ENCODE peak calls at places on chromosomes 3 and 15, in four cellular contexts. R, E, I and O are unnamed samples.

GRCh38 chr15:49040151-49040550 is 6.1 kb downstream of the SECISBP2L start:
- DNase-seq in R (no peak), E (no peak), I (no peak), O (no peak)

GRCh38 chr15:30953731-30954378 is 37.6 kb downstream of the MTMR10 start:
- DNase-seq in R (peak), E (no peak), I (no peak), O (peak)

GRCh38 chr3:197355713-197356112 is 57.3 kb upstream of the DLG1 start:
- DNase-seq in R (no peak), E (no peak), I (no peak), O (no peak)

GRCh38 chr15:89352476-89352875 is 17.9 kb upstream of the POLG start:
- DNase-seq in R (no peak), E (no peak), I (no peak), O (no peak)

GRCh38 chr3:67241084-67241483 is 243.0 kb downstream of the KBTBD8 start:
- DNase-seq in R (no peak), E (no peak), I (no peak), O (no peak)

GRCh38 chr15:61518191-61518950 is 289.3 kb upstream of the RORA start:
- DNase-seq in R (no peak), E (no peak), I (no peak), O (peak)

GRCh38 chr15:101250931-101251829 is 668 bp downstream of the CHSY1 start:
- DNase-seq in R (no peak), E (no peak), I (no peak), O (peak)

GRCh38 chr15:71780349-71780976 is 29.9 kb upstream of the NR2E3 start:
- DNase-seq in R (peak), E (no peak), I (no peak), O (peak)

GRCh38 chr15:81792646-81793045 is 253.2 kb downstream of the MEX3B start:
- DNase-seq in R (no peak), E (no peak), I (no peak), O (no peak)

GRCh38 chr3:55873523-55874254 is 386.6 kb upstream of the WNT5A start:
- DNase-seq in R (no peak), E (no peak), I (no peak), O (peak)

GRCh38 chr3:102722317-102722716 is 287.5 kb downstream of the ZPLD1 start:
- DNase-seq in R (no peak), E (no peak), I (no peak), O (no peak)

GRCh38 chr3:71984843-71985594 is 200.1 kb upstream of the PROK2 start:
- DNase-seq in R (no peak), E (no peak), I (no peak), O (no peak)

GRCh38 chr15:60511351-60512157 is 32.6 kb upstream of the ICE2 start:
- DNase-seq in R (no peak), E (no peak), I (no peak), O (no peak)

GRCh38 chr3:45125550-45126026 is 20.6 kb downstream of the CDCP1 start:
- DNase-seq in R (no peak), E (no peak), I (peak), O (no peak)

GRCh38 chr3:168417016-168417415 is 321.3 kb upstream of the GOLIM4 start:
- DNase-seq in R (no peak), E (no peak), I (no peak), O (no peak)

GRCh38 chr3:187762792-187763191 is 17.5 kb upstream of the BCL6 start:
- DNase-seq in R (no peak), E (no peak), I (no peak), O (no peak)

GRCh38 chr3:129521702-129522101 is 6.7 kb upstream of the RHO start:
- DNase-seq in R (no peak), E (no peak), I (no peak), O (no peak)

GRCh38 chr3:79040701-79041100 is 727.1 kb downstream of the ROBO1 start:
- DNase-seq in R (peak), E (no peak), I (no peak), O (peak)

GRCh38 chr3:163476179-163476578 is 1602.1 kb downstream of the SI start:
- DNase-seq in R (no peak), E (no peak), I (no peak), O (no peak)

GRCh38 chr3:101195951-101196713 is 124.2 kb downstream of the IMPG2 start:
- DNase-seq in R (peak), E (no peak), I (no peak), O (peak)

GRCh38 chr15:68818671-68819450 is 1.8 kb downstream of the ANP32A start:
- DNase-seq in R (peak), E (peak), I (peak), O (peak)

DNA sequence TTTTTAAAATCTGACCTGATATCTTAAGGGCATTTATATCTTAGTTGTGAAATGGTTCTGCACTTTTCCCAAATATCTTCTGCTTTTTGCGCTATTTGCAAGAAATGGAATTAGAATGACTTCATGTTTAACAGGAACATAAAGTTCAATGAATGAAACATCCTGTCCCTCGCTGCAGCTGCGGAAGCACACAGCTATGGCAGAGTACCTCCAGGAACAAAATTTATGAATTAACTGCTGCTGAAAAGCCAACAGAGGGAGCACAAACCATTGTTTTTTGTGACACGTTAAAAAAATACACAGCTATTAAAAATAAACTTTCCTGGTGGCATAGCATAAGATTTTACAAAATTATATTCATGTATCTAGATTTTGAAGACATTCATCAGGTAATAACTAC is 404.4 kb upstream of the MDFIC2 start:
- DNase-seq in R (peak), E (no peak), I (no peak), O (peak)
- TF ChIP-seq CTCF in R (peak), E (no peak), I (peak), O (peak)

GRCh38 chr3:38140326-38141172 is 2.1 kb downstream of the MYD88 start:
- DNase-seq in R (no peak), E (no peak), I (peak), O (no peak)
- H3K4me3 ChIP-seq in R (no peak), E (no peak), I (peak), O (no peak)

DNA sequence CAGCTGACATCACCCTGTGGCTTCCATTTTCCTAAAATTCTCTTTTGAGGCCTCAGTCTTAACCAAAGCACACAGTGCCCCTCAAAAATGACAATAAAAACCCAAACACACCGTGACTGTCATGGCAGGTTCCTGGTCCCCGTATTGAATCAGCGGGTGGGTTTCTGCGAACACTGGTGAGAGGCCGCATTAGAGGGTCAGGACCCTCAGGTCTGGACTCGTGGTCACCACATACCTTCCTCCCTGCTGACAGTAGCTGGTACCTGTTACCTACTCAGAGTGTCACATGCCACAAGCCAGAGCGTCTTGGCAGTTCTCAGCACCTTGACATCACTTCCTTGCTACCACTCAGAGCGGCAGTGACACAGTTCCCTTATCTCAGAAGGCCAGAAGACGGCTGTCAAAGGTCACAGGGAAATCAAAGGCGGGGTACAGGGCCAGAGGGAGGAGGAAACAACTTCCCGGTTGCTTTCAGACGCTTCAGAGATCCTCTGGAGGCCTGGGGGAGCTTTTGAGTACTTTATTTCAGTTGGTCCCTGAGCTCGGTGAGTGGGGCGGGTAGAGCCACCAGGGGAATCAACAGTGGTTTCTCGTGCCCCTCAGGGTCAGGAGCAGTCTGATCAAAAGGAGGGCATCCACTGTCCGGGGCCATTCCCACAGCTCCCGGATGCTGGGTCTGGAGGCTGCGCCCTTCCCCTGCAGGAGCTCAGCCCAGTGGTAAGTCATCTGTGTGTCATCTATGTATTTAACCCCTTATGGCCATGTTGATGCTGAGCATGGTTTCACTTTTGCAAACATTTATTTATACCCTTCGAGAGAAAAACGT is at the start of the genes CCR5AS and CCRL2:
- DNase-seq in R (peak), E (peak), I (peak), O (peak)
- TF ChIP-seq CTCF in R (no peak), E (no peak), I (no peak), O (no peak)

GRCh38 chr15:63190993-63191392 is 1.6 kb downstream of the RAB8B start:
- DNase-seq in R (peak), E (no peak), I (no peak), O (no peak)
- H3K4me3 ChIP-seq in R (peak), E (peak), I (peak), O (peak)

GRCh38 chr3:179321585-179322322 is 1.1 kb upstream of the ZNF639 start:
- DNase-seq in R (peak), E (no peak), I (no peak), O (peak)
- TF ChIP-seq CTCF in R (peak), E (no peak), I (peak), O (peak)

GRCh38 chr15:42084465-42085235 is 9.7 kb downstream of the PLA2G4D start:
- DNase-seq in R (peak), E (peak), I (peak), O (peak)
- H3K4me3 ChIP-seq in R (no peak), E (no peak), I (no peak), O (no peak)